ENCODE peak calls at places on chromosomes 11 and 22, in five cellular contexts. H, U, V, F and P are unnamed samples.

GRCh38 chr11:62539238-62539925 is 7.2 kb downstream of the AHNAK start:
- DNase-seq in H (no peak), U (peak; percentile 88), V (peak; percentile 93), F (no peak), P (peak; percentile 87)

GRCh38 chr22:18091916-18092526 is 14.2 kb downstream of the PEX26 start:
- DNase-seq in H (peak; percentile 81), U (peak; percentile 87), V (peak; percentile 78), F (no peak), P (peak; percentile 85)

GRCh38 chr22:31177420-31178162 is 17.6 kb downstream of the RNF185 start:
- DNase-seq in H (no peak), U (no peak), V (peak; percentile 84), F (no peak), P (peak; percentile 78)

GRCh38 chr22:20258584-20259335 is 9.4 kb downstream of the RTN4R start:
- DNase-seq in H (no peak), U (no peak), V (no peak), F (no peak), P (no peak)

GRCh38 chr22:23233746-23234408 is 53.6 kb downstream of the BCR start:
- DNase-seq in H (no peak), U (peak; percentile 51), V (peak; percentile 95), F (no peak), P (peak; percentile 67)

GRCh38 chr11:110883266-110883665 is 171.0 kb upstream of the ARHGAP20 start:
- DNase-seq in H (no peak), U (no peak), V (peak; percentile 88), F (no peak), P (peak; percentile 40)

GRCh38 chr22:43553451-43554258 is 141.8 kb downstream of the MPPED1 start:
- DNase-seq in H (no peak), U (peak; percentile 29), V (no peak), F (no peak), P (no peak)

GRCh38 chr11:84227970-84228369 is 941.8 kb upstream of the CCDC90B start:
- DNase-seq in H (peak; percentile 25), U (no peak), V (peak; percentile 46), F (no peak), P (peak; percentile 5)

GRCh38 chr11:33920838-33921613 is 29.1 kb upstream of the LMO2 start:
- DNase-seq in H (no peak), U (no peak), V (no peak), F (no peak), P (no peak)

GRCh38 chr11:46361283-46362145 is 14.3 kb downstream of the DGKZ start:
- DNase-seq in H (peak; percentile 67), U (no peak), V (peak; percentile 47), F (peak; percentile 83), P (peak; percentile 65)

GRCh38 chr11:13288375-13289029 is 10.9 kb downstream of the BMAL1 start:
- DNase-seq in H (no peak), U (no peak), V (peak; percentile 41), F (no peak), P (peak; percentile 54)

GRCh38 chr11:105144887-105145286 is 5.3 kb upstream of the CARD18 start:
- DNase-seq in H (no peak), U (no peak), V (peak; percentile 59), F (no peak), P (peak; percentile 78)

GRCh38 chr11:66068923-66069714 is 953 bp upstream of the PACS1 start:
- DNase-seq in H (peak; percentile 76), U (no peak), V (peak; percentile 64), F (no peak), P (peak; percentile 76)

GRCh38 chr22:29621761-29622526 is 18.5 kb downstream of the NF2 start:
- DNase-seq in H (no peak), U (no peak), V (peak; percentile 93), F (no peak), P (peak; percentile 78)

GRCh38 chr22:19051381-19051780 is 70.8 kb downstream of the DGCR2 start:
- DNase-seq in H (no peak), U (no peak), V (no peak), F (peak; percentile 11), P (no peak)

GRCh38 chr11:90510839-90511238 is 288.0 kb upstream of the CHORDC1 start:
- DNase-seq in H (no peak), U (no peak), V (no peak), F (no peak), P (no peak)

GRCh38 chr11:99918761-99919160 is 768.3 kb upstream of the ARHGAP42 start:
- DNase-seq in H (no peak), U (no peak), V (no peak), F (no peak), P (no peak)

GRCh38 chr22:19761500-19762314 is 1.1 kb downstream of the TBX1 start:
- DNase-seq in H (no peak), U (no peak), V (peak; percentile 34), F (no peak), P (no peak)

GRCh38 chr11:117621226-117621625 is 175.8 kb downstream of the DSCAML1 start:
- DNase-seq in H (no peak), U (no peak), V (peak; percentile 28), F (no peak), P (peak; percentile 45)

GRCh38 chr11:77801477-77801876 is 19.0 kb downstream of the RSF1 start:
- DNase-seq in H (no peak), U (no peak), V (no peak), F (no peak), P (no peak)

GRCh38 chr11:17293308-17293707 is 16.8 kb downstream of the NUCB2 start:
- DNase-seq in H (no peak), U (no peak), V (no peak), F (no peak), P (peak; percentile 9)

GRCh38 chr11:26777276-26777939 is 55.5 kb upstream of the SLC5A12 start:
- DNase-seq in H (no peak), U (no peak), V (peak; percentile 36), F (no peak), P (peak; percentile 18)

GRCh38 chr11:10309163-10310093 is 4.6 kb downstream of the ADM start:
- DNase-seq in H (peak; percentile 49), U (peak; percentile 83), V (peak; percentile 78), F (peak; percentile 82), P (peak; percentile 94)

GRCh38 chr22:21041937-21042336 is 3.8 kb upstream of the LRRC74B start:
- DNase-seq in H (no peak), U (no peak), V (peak; percentile 71), F (peak; percentile 17), P (peak; percentile 70)

GRCh38 chr22:26550498-26551033 is 38.3 kb upstream of the TFIP11 start:
- DNase-seq in H (peak; percentile 73), U (no peak), V (peak; percentile 92), F (peak; percentile 75), P (peak; percentile 64)

GRCh38 chr11:69874178-69874983 is 55.2 kb upstream of the FGF3 start:
- DNase-seq in H (no peak), U (no peak), V (no peak), F (peak; percentile 21), P (no peak)

GRCh38 chr11:25981998-25982397 is 349.9 kb upstream of the ANO3 start:
- DNase-seq in H (no peak), U (no peak), V (peak; percentile 84), F (no peak), P (peak; percentile 90)

GRCh38 chr11:72812968-72813739 is 1.1 kb upstream of the ATG16L2 start:
- DNase-seq in H (no peak), U (peak; percentile 74), V (peak; percentile 67), F (peak; percentile 76), P (peak; percentile 58)

GRCh38 chr11:64837887-64838351 is 6.5 kb downstream of the CDC42BPG start:
- DNase-seq in H (no peak), U (no peak), V (no peak), F (no peak), P (no peak)

GRCh38 chr11:35160248-35160820 is 21.4 kb downstream of the CD44 start:
- DNase-seq in H (no peak), U (no peak), V (no peak), F (no peak), P (no peak)
- TF ChIP-seq CTCF in H (no peak), U (no peak), V (no peak), F (no peak), P (no peak)

GRCh38 chr11:103656382-103656781 is 380.1 kb upstream of the DDI1 start:
- DNase-seq in H (no peak), U (no peak), V (no peak), F (no peak), P (no peak)

GRCh38 chr11:103661991-103662390 is 374.4 kb upstream of the DDI1 start:
- DNase-seq in H (no peak), U (no peak), V (no peak), F (no peak), P (no peak)

GRCh38 chr11:103659743-103660142 is 376.7 kb upstream of the DDI1 start:
- DNase-seq in H (no peak), U (no peak), V (no peak), F (no peak), P (peak; percentile 28)

GRCh38 chr11:103661185-103661584 is 375.3 kb upstream of the DDI1 start:
- DNase-seq in H (no peak), U (no peak), V (no peak), F (no peak), P (no peak)

GRCh38 chr11:103659138-103659734 is 377.2 kb upstream of the DDI1 start:
- DNase-seq in H (no peak), U (no peak), V (peak; percentile 38), F (no peak), P (peak; percentile 49)
- TF ChIP-seq CTCF in H (peak; percentile 7), U (no peak), V (peak; percentile 39), F (no peak), P (peak; percentile 48)

DNA sequence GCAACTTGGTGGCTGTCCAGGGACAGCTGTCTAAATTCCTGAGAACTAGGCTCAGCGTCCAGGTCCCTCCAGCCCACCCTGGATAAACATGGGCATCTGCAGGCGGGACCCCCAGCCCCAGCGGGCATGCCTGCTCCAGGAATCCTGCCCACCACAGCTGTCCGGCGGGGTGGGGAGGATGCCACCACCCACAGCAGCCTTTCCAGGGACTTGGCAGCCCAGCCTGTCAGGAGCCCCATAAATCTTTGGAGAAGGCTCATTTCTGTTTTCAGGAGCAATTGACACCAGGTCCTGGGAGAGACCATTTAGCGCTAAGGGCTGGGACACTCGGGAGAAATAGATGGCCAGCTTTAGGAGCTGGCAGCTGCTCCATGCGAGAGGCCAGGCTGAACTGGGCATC is 358.9 kb downstream of the CADM1 start:
- DNase-seq in H (no peak), U (no peak), V (no peak), F (no peak), P (no peak)
- TF ChIP-seq CTCF in H (no peak), U (no peak), V (no peak), F (no peak), P (no peak)

GRCh38 chr22:36405221-36405631 is 17.5 kb upstream of the MYH9 start:
- DNase-seq in H (no peak), U (no peak), V (no peak), F (no peak), P (no peak)

GRCh38 chr22:36406139-36406538 is 18.4 kb upstream of the MYH9 start:
- DNase-seq in H (no peak), U (no peak), V (no peak), F (no peak), P (no peak)

GRCh38 chr22:36406721-36407120 is 19.0 kb upstream of the MYH9 start:
- DNase-seq in H (no peak), U (no peak), V (no peak), F (no peak), P (no peak)

GRCh38 chr22:36404436-36404835 is 16.7 kb upstream of the MYH9 start:
- DNase-seq in H (no peak), U (no peak), V (no peak), F (no peak), P (no peak)

DNA sequence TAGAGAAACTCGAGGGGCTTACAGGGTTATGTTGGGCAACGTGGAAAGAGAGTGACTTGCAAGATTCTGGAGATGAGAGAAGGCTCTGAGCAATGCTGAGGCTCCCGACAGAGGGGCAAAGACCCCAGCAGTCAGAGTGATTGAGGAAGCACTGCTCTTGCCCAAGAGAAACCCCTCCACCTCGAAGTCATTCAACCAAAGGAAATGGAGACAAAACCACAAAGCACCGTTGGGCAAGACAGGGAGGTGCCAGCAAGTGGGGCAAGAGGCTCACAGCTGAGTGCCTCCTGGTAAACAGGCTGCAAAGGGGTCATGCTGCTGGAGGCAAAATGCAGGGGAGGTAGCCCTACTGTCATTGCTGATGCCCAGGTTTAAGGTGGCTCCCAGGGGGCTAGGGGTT is 17.9 kb upstream of the MYH9 start:
- DNase-seq in H (no peak), U (peak; percentile 70), V (no peak), F (peak; percentile 80), P (peak; percentile 44)
- TF ChIP-seq CTCF in H (no peak), U (no peak), V (no peak), F (no peak), P (no peak)